ENCODE peak calls at places on chromosome 5, in ten cellular contexts. One of them, this sample, is unnamed.

GRCh38 chr5:115179959-115180709 is 10.4 kb upstream of the TRIM36 start:
- DNase-seq in Panc1: no peak
- DNase-seq in aorta: peak; percentile 58
- DNase-seq in left ventricle myocardium inferior: no peak
- DNase-seq in cardiac muscle cell: peak; percentile 70
- DNase-seq in H7: peak; percentile 90
- DNase-seq in adipocyte: peak; percentile 46
- DNase-seq in ascending aorta: no peak
- DNase-seq in HCT116: no peak
- DNase-seq in OCI-LY7: no peak
- DNase-seq in this sample: peak; percentile 32

GRCh38 chr5:127085371-127085770 is 12.1 kb upstream of the C5orf63 start:
- DNase-seq in Panc1: no peak
- DNase-seq in aorta: no peak
- DNase-seq in left ventricle myocardium inferior: no peak
- DNase-seq in cardiac muscle cell: no peak
- DNase-seq in H7: no peak
- DNase-seq in adipocyte: no peak
- DNase-seq in ascending aorta: no peak
- DNase-seq in HCT116: no peak
- DNase-seq in OCI-LY7: no peak
- DNase-seq in this sample: no peak

GRCh38 chr5:182126-182525 is 9.2 kb upstream of the LRRC14B start:
- DNase-seq in Panc1: no peak
- DNase-seq in aorta: peak; percentile 10
- DNase-seq in left ventricle myocardium inferior: no peak
- DNase-seq in cardiac muscle cell: no peak
- DNase-seq in H7: no peak
- DNase-seq in adipocyte: no peak
- DNase-seq in ascending aorta: no peak
- DNase-seq in HCT116: no peak
- DNase-seq in OCI-LY7: no peak
- DNase-seq in this sample: no peak

GRCh38 chr5:131264453-131265200 is 774 bp downstream of the CDC42SE2 start:
- DNase-seq in Panc1: no peak
- DNase-seq in aorta: peak; percentile 58
- DNase-seq in left ventricle myocardium inferior: peak; percentile 15
- DNase-seq in cardiac muscle cell: peak; percentile 67
- DNase-seq in H7: peak; percentile 70
- DNase-seq in adipocyte: peak; percentile 63
- DNase-seq in ascending aorta: no peak
- DNase-seq in HCT116: no peak
- DNase-seq in OCI-LY7: peak; percentile 79
- DNase-seq in this sample: no peak

GRCh38 chr5:169960659-169961058 is 19.6 kb downstream of the INSYN2B start:
- DNase-seq in Panc1: no peak
- DNase-seq in aorta: no peak
- DNase-seq in left ventricle myocardium inferior: no peak
- DNase-seq in cardiac muscle cell: no peak
- DNase-seq in H7: no peak
- DNase-seq in adipocyte: no peak
- DNase-seq in ascending aorta: no peak
- DNase-seq in HCT116: no peak
- DNase-seq in OCI-LY7: no peak
- DNase-seq in this sample: no peak

GRCh38 chr5:123455640-123456039 is 32.4 kb upstream of the CEP120 start:
- DNase-seq in Panc1: no peak
- DNase-seq in aorta: no peak
- DNase-seq in left ventricle myocardium inferior: no peak
- DNase-seq in cardiac muscle cell: no peak
- DNase-seq in H7: no peak
- DNase-seq in adipocyte: no peak
- DNase-seq in ascending aorta: no peak
- DNase-seq in HCT116: no peak
- DNase-seq in OCI-LY7: no peak
- DNase-seq in this sample: no peak

GRCh38 chr5:55633574-55634203 is 78.4 kb downstream of the SLC38A9 start:
- DNase-seq in Panc1: no peak
- DNase-seq in aorta: no peak
- DNase-seq in left ventricle myocardium inferior: peak; percentile 42
- DNase-seq in cardiac muscle cell: peak; percentile 44
- DNase-seq in H7: no peak
- DNase-seq in adipocyte: peak; percentile 33
- DNase-seq in ascending aorta: no peak
- DNase-seq in HCT116: peak; percentile 13
- DNase-seq in OCI-LY7: no peak
- DNase-seq in this sample: no peak

GRCh38 chr5:31890025-31890424 is 251.1 kb downstream of the PDZD2 start:
- DNase-seq in Panc1: no peak
- DNase-seq in aorta: no peak
- DNase-seq in left ventricle myocardium inferior: no peak
- DNase-seq in cardiac muscle cell: no peak
- DNase-seq in H7: no peak
- DNase-seq in adipocyte: no peak
- DNase-seq in ascending aorta: no peak
- DNase-seq in HCT116: no peak
- DNase-seq in OCI-LY7: no peak
- DNase-seq in this sample: no peak

GRCh38 chr5:4511996-4512656 is 628.0 kb upstream of the ADAMTS16 start:
- DNase-seq in Panc1: no peak
- DNase-seq in aorta: no peak
- DNase-seq in left ventricle myocardium inferior: peak; percentile 27
- DNase-seq in cardiac muscle cell: peak; percentile 75
- DNase-seq in H7: peak; percentile 44
- DNase-seq in adipocyte: no peak
- DNase-seq in ascending aorta: no peak
- DNase-seq in HCT116: no peak
- DNase-seq in OCI-LY7: no peak
- DNase-seq in this sample: no peak

GRCh38 chr5:158246661-158247060 is 387.7 kb upstream of the CLINT1 start:
- DNase-seq in Panc1: no peak
- DNase-seq in aorta: no peak
- DNase-seq in left ventricle myocardium inferior: no peak
- DNase-seq in cardiac muscle cell: no peak
- DNase-seq in H7: no peak
- DNase-seq in adipocyte: no peak
- DNase-seq in ascending aorta: no peak
- DNase-seq in HCT116: no peak
- DNase-seq in OCI-LY7: no peak
- DNase-seq in this sample: no peak

GRCh38 chr5:54823006-54823405 is 162.4 kb downstream of the ESM1 start:
- DNase-seq in Panc1: no peak
- DNase-seq in aorta: no peak
- DNase-seq in left ventricle myocardium inferior: no peak
- DNase-seq in cardiac muscle cell: no peak
- DNase-seq in H7: no peak
- DNase-seq in adipocyte: peak; percentile 68
- DNase-seq in ascending aorta: no peak
- DNase-seq in HCT116: no peak
- DNase-seq in OCI-LY7: no peak
- DNase-seq in this sample: no peak

GRCh38 chr5:73117088-73117755 is 3.2 kb upstream of the TMEM171 start:
- DNase-seq in Panc1: no peak
- DNase-seq in aorta: peak; percentile 47
- DNase-seq in left ventricle myocardium inferior: no peak
- DNase-seq in cardiac muscle cell: no peak
- DNase-seq in H7: no peak
- DNase-seq in adipocyte: no peak
- DNase-seq in ascending aorta: no peak
- DNase-seq in HCT116: no peak
- DNase-seq in OCI-LY7: no peak
- DNase-seq in this sample: no peak

GRCh38 chr5:98905857-98906688 is 22.7 kb downstream of the CHD1 start:
- DNase-seq in Panc1: no peak
- DNase-seq in aorta: no peak
- DNase-seq in left ventricle myocardium inferior: no peak
- DNase-seq in cardiac muscle cell: peak; percentile 31
- DNase-seq in H7: no peak
- DNase-seq in adipocyte: peak; percentile 84
- DNase-seq in ascending aorta: no peak
- DNase-seq in HCT116: no peak
- DNase-seq in OCI-LY7: peak; percentile 49
- DNase-seq in this sample: peak; percentile 68

GRCh38 chr5:37834542-37835399 is 5.1 kb downstream of the GDNF start:
- DNase-seq in Panc1: no peak
- DNase-seq in aorta: no peak
- DNase-seq in left ventricle myocardium inferior: no peak
- DNase-seq in cardiac muscle cell: peak; percentile 38
- DNase-seq in H7: peak; percentile 84
- DNase-seq in adipocyte: peak; percentile 58
- DNase-seq in ascending aorta: no peak
- DNase-seq in HCT116: no peak
- DNase-seq in OCI-LY7: no peak
- DNase-seq in this sample: no peak

GRCh38 chr5:152181461-152181860 is 223.6 kb downstream of the NMUR2 start:
- DNase-seq in Panc1: no peak
- DNase-seq in aorta: no peak
- DNase-seq in left ventricle myocardium inferior: no peak
- DNase-seq in cardiac muscle cell: no peak
- DNase-seq in H7: no peak
- DNase-seq in adipocyte: no peak
- DNase-seq in ascending aorta: no peak
- DNase-seq in HCT116: no peak
- DNase-seq in OCI-LY7: no peak
- DNase-seq in this sample: no peak

GRCh38 chr5:141208478-141208877 is at the start of gene PCDHB12:
- DNase-seq in Panc1: no peak
- DNase-seq in aorta: no peak
- DNase-seq in left ventricle myocardium inferior: no peak
- DNase-seq in cardiac muscle cell: peak; percentile 49
- DNase-seq in H7: peak; percentile 48
- DNase-seq in adipocyte: peak; percentile 47
- DNase-seq in ascending aorta: no peak
- DNase-seq in HCT116: no peak
- DNase-seq in OCI-LY7: peak; percentile 19
- DNase-seq in this sample: no peak

DNA sequence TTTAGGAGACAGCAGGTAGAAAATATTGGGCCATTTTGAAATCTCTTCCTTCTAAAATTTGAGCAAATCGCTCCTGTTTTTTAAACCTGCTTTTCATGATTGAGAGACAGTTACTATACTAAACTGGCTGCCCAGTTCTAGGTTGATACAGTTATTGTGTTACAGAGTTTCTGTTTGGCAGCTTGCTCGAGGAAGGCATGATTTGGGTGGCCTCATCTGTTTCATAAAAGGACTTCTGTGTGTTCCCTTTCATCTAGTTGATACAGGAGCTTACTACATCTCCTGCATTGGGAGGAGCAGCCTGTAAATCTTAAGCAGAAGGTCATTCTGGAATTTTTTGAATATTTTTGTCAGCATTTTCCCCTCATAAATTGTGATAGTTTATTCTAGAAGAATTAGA is 14.2 kb downstream of the HSPA4 start:
- DNase-seq in Panc1: no peak
- DNase-seq in aorta: no peak
- DNase-seq in left ventricle myocardium inferior: no peak
- DNase-seq in cardiac muscle cell: no peak
- DNase-seq in H7: no peak
- DNase-seq in adipocyte: no peak
- DNase-seq in ascending aorta: no peak
- DNase-seq in HCT116: no peak
- DNase-seq in OCI-LY7: no peak
- DNase-seq in this sample: no peak
- H3K36me3 ChIP-seq in Panc1: peaks cover 12% of the 10 kb centered on the region
- H3K36me3 ChIP-seq in aorta: peaks cover 6% of the 10 kb centered on the region
- H3K36me3 ChIP-seq in left ventricle myocardium inferior: peaks cover 45% of the 10 kb centered on the region
- H3K36me3 ChIP-seq in cardiac muscle cell: peaks cover 29% of the 10 kb centered on the region
- H3K36me3 ChIP-seq in H7: peaks cover 27% of the 10 kb centered on the region
- H3K36me3 ChIP-seq in adipocyte: peaks cover 49% of the 10 kb centered on the region
- H3K36me3 ChIP-seq in ascending aorta: peaks cover 20% of the 10 kb centered on the region
- H3K36me3 ChIP-seq in HCT116: peaks cover 25% of the 10 kb centered on the region
- H3K36me3 ChIP-seq in OCI-LY7: peaks cover 93% of the 10 kb centered on the region
- H3K36me3 ChIP-seq in this sample: peaks cover 17% of the 10 kb centered on the region

DNA sequence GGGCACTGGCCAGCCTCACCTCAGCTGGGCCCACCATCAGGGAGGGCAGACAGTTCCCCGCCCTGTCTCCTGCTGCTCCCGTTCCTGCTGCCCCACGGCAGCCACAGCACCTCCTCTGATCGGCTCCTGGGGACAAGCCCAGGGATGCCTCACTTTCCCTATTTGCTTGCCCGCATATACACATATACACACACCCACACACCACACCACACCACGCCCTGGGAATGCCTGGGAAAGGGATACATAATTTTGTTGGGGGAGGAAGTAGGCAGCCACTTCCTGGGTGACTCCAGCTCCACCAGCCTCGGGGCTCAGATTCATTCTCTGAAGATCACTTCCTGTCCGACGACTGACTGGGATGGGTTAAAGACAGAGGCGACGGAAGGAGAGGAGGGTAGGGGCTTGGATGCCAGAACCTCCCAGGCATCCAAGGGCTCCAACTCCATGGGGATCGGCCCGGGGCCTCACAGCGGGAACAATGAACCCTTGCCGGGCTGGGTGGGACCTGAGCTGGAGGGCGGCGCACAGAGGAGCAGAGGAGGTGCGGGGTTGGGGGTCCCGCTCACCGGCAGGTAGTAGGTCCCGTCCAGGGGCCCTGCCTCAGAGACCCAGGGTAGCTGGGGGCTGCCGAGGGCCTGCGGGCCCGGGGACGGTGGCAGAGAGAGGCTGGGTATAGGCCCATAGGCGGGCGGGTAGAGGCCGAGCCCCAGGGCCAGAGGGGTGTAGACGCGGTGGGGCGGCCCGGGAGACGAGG is 2.0 kb upstream of the MZB1 start:
- DNase-seq in Panc1: no peak
- DNase-seq in aorta: no peak
- DNase-seq in left ventricle myocardium inferior: no peak
- DNase-seq in cardiac muscle cell: no peak
- DNase-seq in H7: peak; percentile 59
- DNase-seq in adipocyte: no peak
- DNase-seq in ascending aorta: no peak
- DNase-seq in HCT116: no peak
- DNase-seq in OCI-LY7: peak; percentile 76
- DNase-seq in this sample: no peak
- H3K4me3 ChIP-seq in Panc1: peak overlapping the region; percentile 62
- H3K4me3 ChIP-seq in aorta: no peak overlapping the region
- H3K4me3 ChIP-seq in left ventricle myocardium inferior: peak overlapping the region; percentile 77
- H3K4me3 ChIP-seq in cardiac muscle cell: no peak overlapping the region
- H3K4me3 ChIP-seq in H7: peak overlapping the region; percentile 65
- H3K4me3 ChIP-seq in adipocyte: no peak overlapping the region
- H3K4me3 ChIP-seq in ascending aorta: peak overlapping the region; percentile 65
- H3K4me3 ChIP-seq in HCT116: peak overlapping the region; percentile 65
- H3K4me3 ChIP-seq in OCI-LY7: peak overlapping the region; percentile 79
- H3K4me3 ChIP-seq in this sample: no peak overlapping the region

GRCh38 chr5:176386491-176386890 is 1.9 kb downstream of the NOP16 start:
- DNase-seq in Panc1: no peak
- DNase-seq in aorta: no peak
- DNase-seq in left ventricle myocardium inferior: no peak
- DNase-seq in cardiac muscle cell: no peak
- DNase-seq in H7: no peak
- DNase-seq in adipocyte: no peak
- DNase-seq in ascending aorta: no peak
- DNase-seq in HCT116: no peak
- DNase-seq in OCI-LY7: no peak
- DNase-seq in this sample: no peak
- H3K36me3 ChIP-seq in Panc1: peaks cover 32% of the 10 kb centered on the region
- H3K36me3 ChIP-seq in aorta: no peaks in the 10 kb centered on the region
- H3K36me3 ChIP-seq in left ventricle myocardium inferior: peaks cover 64% of the 10 kb centered on the region
- H3K36me3 ChIP-seq in cardiac muscle cell: peaks cover 17% of the 10 kb centered on the region
- H3K36me3 ChIP-seq in H7: peaks cover 16% of the 10 kb centered on the region
- H3K36me3 ChIP-seq in adipocyte: peaks cover 50% of the 10 kb centered on the region
- H3K36me3 ChIP-seq in ascending aorta: peaks cover 24% of the 10 kb centered on the region
- H3K36me3 ChIP-seq in HCT116: peaks cover 25% of the 10 kb centered on the region
- H3K36me3 ChIP-seq in OCI-LY7: peaks cover 80% of the 10 kb centered on the region
- H3K36me3 ChIP-seq in this sample: peaks cover 45% of the 10 kb centered on the region

GRCh38 chr5:150946351-150946905 is 41.6 kb upstream of the ZNF300 start:
- DNase-seq in Panc1: no peak
- DNase-seq in aorta: peak; percentile 90
- DNase-seq in left ventricle myocardium inferior: peak; percentile 86
- DNase-seq in cardiac muscle cell: no peak
- DNase-seq in H7: no peak
- DNase-seq in adipocyte: no peak
- DNase-seq in ascending aorta: no peak
- DNase-seq in HCT116: no peak
- DNase-seq in OCI-LY7: no peak
- DNase-seq in this sample: no peak
- H3K4me3 ChIP-seq in Panc1: no peak overlapping the region
- H3K4me3 ChIP-seq in aorta: peak overlapping the region; percentile 72
- H3K4me3 ChIP-seq in left ventricle myocardium inferior: peak overlapping the region; percentile 75
- H3K4me3 ChIP-seq in cardiac muscle cell: no peak overlapping the region
- H3K4me3 ChIP-seq in H7: no peak overlapping the region
- H3K4me3 ChIP-seq in adipocyte: peak overlapping the region; percentile 81
- H3K4me3 ChIP-seq in ascending aorta: peak overlapping the region; percentile 68
- H3K4me3 ChIP-seq in HCT116: no peak overlapping the region
- H3K4me3 ChIP-seq in OCI-LY7: no peak overlapping the region
- H3K4me3 ChIP-seq in this sample: no peak overlapping the region

This sample was measured in CD4-positive, alpha-beta memory T cell.